ENCODE peak calls at places on chromosome 14, in ten cellular contexts. N is right lobe of liver, B is heart left ventricle, L is adrenal gland, W is A549, I is sigmoid colon, X is body of pancreas, V is ovary, F is esophagus squamous epithelium, Y is IMR-90. G is an unnamed sample. For H3K4me1, the result is how much of the 10 kb centered on the place peaks cover.

GRCh38 chr14:49173765-49174373 is 412.3 kb downstream of the RPS29 start:
- DNase-seq in V (no peak), N (peak), L (peak), X (peak), W (peak), I (no peak), Y (peak), B (no peak), F (no peak), G (no peak)

GRCh38 chr14:104094709-104095425 is 9.4 kb downstream of the ASPG start:
- DNase-seq in B (peak), I (no peak), F (no peak), Y (no peak), X (peak), V (no peak), N (peak), L (peak), W (peak), G (peak)

GRCh38 chr14:54133896-54134295 is 177.3 kb upstream of the BMP4 start:
- DNase-seq in W (peak), B (no peak), L (peak), V (no peak), X (no peak), Y (peak), N (peak), F (no peak), I (no peak), G (no peak)

GRCh38 chr14:51518681-51519080 is 133.0 kb upstream of the FRMD6 start:
- DNase-seq in L (no peak), I (no peak), Y (no peak), X (no peak), F (no peak), N (no peak), B (no peak), V (no peak), W (no peak), G (no peak)

GRCh38 chr14:91140672-91141071 is 26.8 kb downstream of the DGLUCY start:
- DNase-seq in Y (no peak), I (no peak), L (no peak), W (peak), B (no peak), X (peak), N (no peak), V (no peak), F (no peak), G (no peak)

GRCh38 chr14:31926123-31926522 is 151.0 kb upstream of the ARHGAP5 start:
- DNase-seq in I (no peak), N (no peak), W (peak), Y (peak), X (no peak), B (no peak), V (no peak), L (no peak), F (no peak), G (no peak)

GRCh38 chr14:77303417-77304156 is 17.1 kb downstream of the POMT2 start:
- DNase-seq in L (peak), X (no peak), Y (peak), V (no peak), N (no peak), F (no peak), I (no peak), W (peak), B (no peak), G (no peak)

GRCh38 chr14:37061697-37062096 is 110.7 kb downstream of the SLC25A21 start:
- DNase-seq in V (no peak), N (no peak), Y (no peak), F (no peak), I (no peak), W (no peak), B (no peak), L (no peak), X (no peak), G (no peak)

GRCh38 chr14:100531152-100531551 is 56.1 kb downstream of the BEGAIN start:
- DNase-seq in X (no peak), N (no peak), I (peak), V (no peak), W (no peak), F (no peak), Y (no peak), L (no peak), B (peak), G (peak)

GRCh38 chr14:23525611-23526010 is 26.0 kb downstream of the ZFHX2 start:
- DNase-seq in B (no peak), N (no peak), Y (no peak), F (no peak), V (no peak), W (no peak), X (no peak), I (no peak), L (no peak), G (no peak)

GRCh38 chr14:102541771-102542170 is 32.2 kb upstream of the ANKRD9 start:
- DNase-seq in V (no peak), F (no peak), W (no peak), B (no peak), I (no peak), Y (no peak), L (no peak), X (no peak), N (no peak), G (no peak)

GRCh38 chr14:102544034-102544744 is 34.6 kb upstream of the ANKRD9 start:
- DNase-seq in Y (no peak), L (no peak), X (no peak), B (no peak), N (no peak), W (no peak), I (no peak), V (no peak), F (no peak), G (no peak)

GRCh38 chr14:102544745-102545460 is 35.3 kb upstream of the ANKRD9 start:
- DNase-seq in W (no peak), X (no peak), V (no peak), Y (no peak), I (no peak), F (no peak), N (no peak), B (no peak), L (no peak), G (no peak)

GRCh38 chr14:102547067-102547466 is 37.5 kb upstream of the ANKRD9 start:
- DNase-seq in V (no peak), X (no peak), L (no peak), B (no peak), N (no peak), F (no peak), W (no peak), Y (no peak), I (no peak), G (no peak)

DNA sequence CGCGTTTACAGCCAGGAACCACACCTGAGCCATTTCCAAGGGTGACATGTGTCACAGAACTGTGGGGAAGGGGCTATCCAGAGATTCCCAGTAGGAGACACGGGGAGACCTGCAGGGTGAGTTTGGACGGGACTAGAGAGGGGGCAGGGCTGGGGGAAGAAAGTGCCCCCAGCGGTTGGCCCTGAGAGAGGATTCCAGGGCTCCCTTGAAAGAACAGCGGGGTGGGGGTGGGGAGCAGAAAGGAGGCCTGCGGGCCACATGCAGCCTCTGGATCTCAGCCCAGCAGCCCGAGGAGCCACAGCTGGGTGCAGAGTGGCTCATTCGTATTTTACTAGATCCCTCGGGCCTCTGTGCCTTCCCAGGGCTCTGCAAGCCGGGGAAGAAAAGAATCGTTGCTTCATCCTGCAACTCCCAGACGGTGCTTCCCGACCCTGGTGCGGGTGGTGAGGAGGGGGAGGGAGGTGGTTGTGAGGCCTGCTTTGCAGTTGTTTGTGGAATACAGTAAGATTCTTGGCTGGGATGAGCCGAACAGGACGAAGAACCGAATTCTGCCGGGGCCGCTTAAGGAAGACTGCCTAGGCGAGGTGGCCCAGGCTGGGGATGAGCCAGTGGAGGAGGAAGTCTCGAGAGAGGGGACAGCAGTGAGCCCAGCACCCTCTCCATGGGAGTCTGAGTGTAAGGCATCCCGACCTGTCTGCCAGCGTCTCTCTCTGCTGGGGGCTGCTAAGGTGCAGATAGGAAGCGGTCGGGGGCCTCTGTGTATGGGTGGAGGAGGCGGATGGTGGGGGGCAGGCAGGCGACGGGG is 36.1 kb upstream of the ANKRD9 start:
- DNase-seq in V (no peak), F (no peak), B (no peak), Y (peak), L (no peak), W (no peak), N (no peak), X (no peak), I (no peak), G (no peak)
- H3K4me1 ChIP-seq in V (under half), F (under half), B (under half), Y (under half), L (under half), W (under half), N (under half), X (under half), I (under half), G (under half)

GRCh38 chr14:21203470-21204166 is 47.8 kb upstream of the OR5AU1 start:
- DNase-seq in Y (no peak), W (no peak), I (no peak), L (no peak), F (no peak), B (no peak), N (no peak), V (no peak), X (no peak), G (no peak)

GRCh38 chr14:21201732-21202462 is 46.0 kb upstream of the OR5AU1 start:
- DNase-seq in X (no peak), W (no peak), L (no peak), I (no peak), F (no peak), N (no peak), Y (no peak), B (no peak), V (no peak), G (no peak)

GRCh38 chr14:21200752-21201461 is 45.0 kb upstream of the OR5AU1 start:
- DNase-seq in Y (no peak), L (no peak), F (no peak), X (no peak), W (no peak), V (no peak), I (no peak), B (no peak), N (no peak), G (no peak)

GRCh38 chr14:21204167-21205025 is 48.5 kb upstream of the OR5AU1 start:
- DNase-seq in L (no peak), W (no peak), F (no peak), B (no peak), N (no peak), V (no peak), I (no peak), Y (no peak), X (no peak), G (no peak)

GRCh38 chr14:21202463-21203358 is 46.8 kb upstream of the OR5AU1 start:
- DNase-seq in Y (no peak), L (no peak), B (no peak), X (no peak), W (no peak), F (no peak), N (no peak), V (no peak), I (no peak), G (no peak)
- TF ChIP-seq POLR2A in Y (no peak), L (no peak), B (no peak), X (no peak), W (no peak), F (no peak), N (no peak), V (no peak), I (no peak), G (no peak)

DNA sequence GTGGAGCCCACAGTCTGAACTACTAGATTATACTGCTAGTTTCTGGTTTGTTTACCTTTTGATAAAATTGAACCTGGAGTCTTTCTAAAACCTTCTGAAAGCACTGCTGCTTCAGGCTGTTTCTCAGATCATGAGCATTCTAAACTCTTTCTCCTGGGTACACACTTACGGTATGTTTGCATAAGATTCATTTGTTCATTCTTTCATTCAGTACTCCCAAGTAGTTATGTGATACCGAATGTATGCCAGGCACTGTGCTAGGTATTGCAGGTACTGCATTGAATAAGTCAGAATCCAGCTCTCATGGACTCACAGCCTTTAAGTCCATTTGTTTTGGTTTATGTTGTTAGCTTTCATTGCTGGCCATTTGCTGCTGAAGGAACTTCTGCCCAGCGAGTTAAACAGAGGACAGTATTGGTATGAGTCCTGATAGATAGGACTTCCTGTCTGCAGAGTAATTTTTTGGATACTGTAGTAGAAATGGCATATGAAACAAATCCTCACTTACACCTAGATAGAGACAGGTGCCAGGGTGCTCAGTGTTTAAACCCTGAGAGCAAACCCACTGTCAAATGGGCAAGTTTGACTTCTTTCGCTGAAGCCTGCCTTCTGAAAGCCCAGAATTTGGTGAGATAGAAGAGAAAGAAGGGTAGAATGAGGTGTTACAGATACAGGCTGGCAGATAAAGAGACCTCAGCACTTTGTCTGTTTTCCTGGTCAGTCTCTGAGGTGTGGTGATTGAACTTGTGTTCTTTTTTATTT is 2.1 kb downstream of the SUSD6 start:
- DNase-seq in F (no peak), Y (no peak), B (no peak), V (no peak), W (no peak), N (no peak), L (no peak), I (no peak), X (no peak), G (no peak)
- H3K4me1 ChIP-seq in F (under half), Y (under half), B (half or more), V (under half), W (under half), N (under half), L (half or more), I (half or more), X (half or more), G (half or more)

GRCh38 chr14:35088514-35088913 is 33.3 kb downstream of the PPP2R3C start:
- DNase-seq in F (no peak), V (no peak), I (no peak), B (no peak), W (no peak), N (no peak), L (no peak), Y (peak), X (no peak), G (no peak)
- TF ChIP-seq POLR2A in F (no peak), V (no peak), I (no peak), B (no peak), W (no peak), N (no peak), L (no peak), Y (no peak), X (no peak), G (no peak)

GRCh38 chr14:93997082-93997481 is at the start of gene CCDC197:
- DNase-seq in V (no peak), N (no peak), X (no peak), L (no peak), I (no peak), F (no peak), Y (peak), W (no peak), B (no peak), G (no peak)
- H3K4me1 ChIP-seq in V (under half), N (under half), X (under half), L (under half), I (under half), F (under half), Y (under half), W (under half), B (under half), G (under half)

DNA sequence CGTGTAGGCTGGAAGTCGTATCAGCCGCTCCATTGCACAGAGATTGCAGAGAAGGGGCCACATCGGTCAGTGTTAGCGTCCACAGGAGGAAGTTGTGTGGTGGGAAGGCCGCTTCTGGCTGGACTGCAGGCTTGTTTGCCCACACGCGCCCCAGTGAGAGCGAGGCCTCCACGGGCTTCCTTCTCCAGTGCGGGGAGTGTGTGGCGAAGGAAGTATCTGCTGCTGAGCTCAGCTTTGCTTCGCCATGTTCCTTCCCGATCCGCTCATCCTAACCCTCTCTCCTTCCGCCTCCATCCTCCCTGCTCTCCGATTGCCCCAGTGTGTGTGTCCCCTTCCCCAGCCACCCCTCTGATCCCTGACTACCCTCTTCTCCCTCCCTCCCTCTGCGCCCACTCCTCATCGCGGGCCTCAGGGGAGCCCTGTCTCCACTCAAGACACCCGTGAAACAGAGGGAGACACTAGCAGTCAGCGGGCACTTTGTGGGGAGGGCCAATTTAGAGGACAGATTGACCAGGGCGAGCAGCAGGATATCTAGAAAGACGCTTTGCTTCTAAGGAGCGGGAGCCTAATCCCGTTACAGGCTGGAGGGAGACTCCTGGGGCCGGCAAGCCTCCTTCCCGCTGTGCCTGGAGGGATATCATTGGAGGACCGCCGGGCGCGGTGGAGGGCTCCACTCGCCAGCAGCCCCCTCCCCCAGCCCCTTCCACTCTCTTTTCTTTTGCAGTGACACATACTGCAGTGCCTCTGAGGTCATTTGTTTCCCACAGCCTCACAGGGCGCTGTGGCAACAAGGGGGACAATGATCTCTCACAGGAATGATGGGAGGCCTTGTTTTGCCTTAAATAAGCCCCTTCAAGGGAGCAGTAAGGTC is 428.8 kb downstream of the ZFP36L1 start:
- DNase-seq in V (peak), W (no peak), L (peak), Y (peak), B (peak), F (no peak), I (peak), N (peak), X (no peak), G (peak)
- TF ChIP-seq POLR2A in V (no peak), W (no peak), L (no peak), Y (no peak), B (no peak), F (no peak), I (no peak), N (no peak), X (peak), G (no peak)

GRCh38 chr14:69152944-69153847 is at the start of gene DCAF5:
- DNase-seq in L (peak), X (peak), B (peak), F (peak), V (peak), Y (peak), W (peak), N (peak), I (peak), G (peak)
- H3K4me1 ChIP-seq in L (under half), X (under half), B (under half), F (under half), V (under half), Y (under half), W (under half), N (under half), I (under half), G (half or more)

DNA sequence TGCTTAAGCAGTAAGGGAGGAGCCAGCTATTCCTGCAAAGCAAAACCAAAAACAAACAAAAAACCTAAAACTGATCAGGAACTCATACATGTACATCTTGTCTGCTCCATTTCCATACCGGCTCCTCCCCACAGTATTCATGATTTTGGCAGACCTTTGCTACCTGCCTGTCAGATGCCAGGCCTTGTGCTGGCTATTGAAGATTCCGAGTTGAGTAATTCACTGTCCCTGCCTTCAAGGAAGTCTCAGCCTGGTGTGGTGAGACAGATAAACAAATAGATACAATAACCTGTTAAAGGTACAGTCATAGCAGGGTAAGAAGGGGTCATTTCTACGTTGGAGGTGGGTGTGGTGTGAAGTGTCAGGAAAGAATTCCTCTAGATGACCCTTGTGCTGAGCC is 42.7 kb downstream of the SUSD6 start:
- DNase-seq in N (no peak), W (no peak), Y (no peak), L (no peak), I (no peak), F (no peak), X (no peak), V (no peak), B (no peak), G (no peak)
- TF ChIP-seq POLR2A in N (no peak), W (no peak), Y (no peak), L (no peak), I (no peak), F (no peak), X (no peak), V (no peak), B (no peak), G (no peak)